ENCODE peak calls at places on chromosomes 3 and 15, in four cellular contexts. O is WTC11, N is K562, K is GM12878. M is an unnamed sample.

GRCh38 chr3:55951371-55951770 is 464.3 kb upstream of the WNT5A start:
- DNase-seq in O (no peak), N (no peak), K (no peak), M (no peak)

GRCh38 chr3:155963557-155963956 is 93.1 kb downstream of the GMPS start:
- DNase-seq in O (no peak), N (no peak), K (no peak), M (no peak)

GRCh38 chr15:85692873-85693272 is 101.9 kb downstream of the KLHL25 start:
- DNase-seq in O (no peak), N (no peak), K (peak), M (no peak)

GRCh38 chr3:46491089-46492070 is 6.4 kb upstream of the RTP3 start:
- DNase-seq in O (no peak), N (no peak), K (no peak), M (no peak)

GRCh38 chr15:67080118-67080899 is 14.9 kb downstream of the SMAD3 start:
- DNase-seq in O (no peak), N (no peak), K (no peak), M (no peak)

GRCh38 chr3:87145553-87145952 is 81.6 kb upstream of the CHMP2B start:
- DNase-seq in O (peak), N (no peak), K (no peak), M (peak)

GRCh38 chr3:151931171-151931570 is 57.7 kb downstream of the SUCNR1 start:
- DNase-seq in O (no peak), N (no peak), K (no peak), M (no peak)

GRCh38 chr15:27686376-27686775 is 412.7 kb downstream of the OCA2 start:
- DNase-seq in O (no peak), N (no peak), K (no peak), M (no peak)

GRCh38 chr3:123660900-123661299 is 76.0 kb upstream of the HACD2 start:
- DNase-seq in O (no peak), N (no peak), K (no peak), M (peak)

GRCh38 chr3:67783281-67784250 is 129.2 kb upstream of the SUCLG2 start:
- DNase-seq in O (no peak), N (no peak), K (no peak), M (no peak)

GRCh38 chr15:101114610-101115009 is 137.2 kb downstream of the CHSY1 start:
- DNase-seq in O (no peak), N (no peak), K (no peak), M (no peak)

GRCh38 chr3:73086071-73086494 is 24.6 kb downstream of the EBLN2 start:
- DNase-seq in O (peak), N (peak), K (no peak), M (peak)

GRCh38 chr15:70160267-70160666 is 62.5 kb upstream of the TLE3 start:
- DNase-seq in O (no peak), N (no peak), K (no peak), M (no peak)

GRCh38 chr3:45464336-45464809 is 76.0 kb downstream of the LARS2 start:
- DNase-seq in O (peak), N (peak), K (no peak), M (no peak)

GRCh38 chr3:169676925-169677537 is 13.5 kb upstream of the MECOM start:
- DNase-seq in O (no peak), N (no peak), K (no peak), M (no peak)

GRCh38 chr3:109152326-109152725 is 15.8 kb downstream of the C3orf85 start:
- DNase-seq in O (no peak), N (no peak), K (no peak), M (no peak)

GRCh38 chr3:109155828-109156227 is 19.3 kb downstream of the C3orf85 start:
- DNase-seq in O (no peak), N (no peak), K (no peak), M (no peak)

GRCh38 chr3:109149078-109149477 is 12.6 kb downstream of the C3orf85 start:
- DNase-seq in O (no peak), N (no peak), K (no peak), M (no peak)

DNA sequence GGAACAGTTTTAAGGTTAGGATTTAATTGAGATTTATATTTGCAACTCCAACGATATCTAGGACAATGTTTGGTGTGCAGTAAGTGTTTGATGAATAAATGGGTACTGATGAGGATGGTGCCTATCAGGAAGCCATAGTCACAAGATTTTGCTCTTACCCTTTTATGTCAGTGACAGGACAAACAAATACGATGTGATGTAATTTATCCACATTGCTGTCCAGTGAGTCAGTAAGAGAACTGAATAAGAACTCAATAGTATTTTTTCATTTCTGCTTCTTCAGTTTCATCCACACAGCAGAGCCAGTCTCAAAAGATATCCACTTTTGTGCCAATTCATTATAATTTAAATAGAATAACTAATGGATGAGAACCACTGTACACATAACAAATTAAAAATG is 18.5 kb downstream of the C3orf85 start:
- DNase-seq in O (no peak), N (no peak), K (no peak), M (no peak)
- TF ChIP-seq USF1 in O (no peak), N (no peak), K (no peak), M (no peak)

GRCh38 chr3:12369029-12369428 is 80.2 kb downstream of the PPARG start:
- DNase-seq in O (no peak), N (no peak), K (no peak), M (no peak)

GRCh38 chr3:12369598-12369997 is 80.7 kb downstream of the PPARG start:
- DNase-seq in O (no peak), N (no peak), K (no peak), M (no peak)

GRCh38 chr3:12371525-12372140 is 82.8 kb downstream of the PPARG start:
- DNase-seq in O (no peak), N (no peak), K (no peak), M (peak)

GRCh38 chr3:12372762-12373280 is 84.0 kb downstream of the PPARG start:
- DNase-seq in O (no peak), N (no peak), K (no peak), M (no peak)

GRCh38 chr3:12370758-12371157 is 81.9 kb downstream of the PPARG start:
- DNase-seq in O (no peak), N (no peak), K (no peak), M (peak)
- TF ChIP-seq USF1 in O (no peak), N (no peak), K (no peak), M (no peak)

DNA sequence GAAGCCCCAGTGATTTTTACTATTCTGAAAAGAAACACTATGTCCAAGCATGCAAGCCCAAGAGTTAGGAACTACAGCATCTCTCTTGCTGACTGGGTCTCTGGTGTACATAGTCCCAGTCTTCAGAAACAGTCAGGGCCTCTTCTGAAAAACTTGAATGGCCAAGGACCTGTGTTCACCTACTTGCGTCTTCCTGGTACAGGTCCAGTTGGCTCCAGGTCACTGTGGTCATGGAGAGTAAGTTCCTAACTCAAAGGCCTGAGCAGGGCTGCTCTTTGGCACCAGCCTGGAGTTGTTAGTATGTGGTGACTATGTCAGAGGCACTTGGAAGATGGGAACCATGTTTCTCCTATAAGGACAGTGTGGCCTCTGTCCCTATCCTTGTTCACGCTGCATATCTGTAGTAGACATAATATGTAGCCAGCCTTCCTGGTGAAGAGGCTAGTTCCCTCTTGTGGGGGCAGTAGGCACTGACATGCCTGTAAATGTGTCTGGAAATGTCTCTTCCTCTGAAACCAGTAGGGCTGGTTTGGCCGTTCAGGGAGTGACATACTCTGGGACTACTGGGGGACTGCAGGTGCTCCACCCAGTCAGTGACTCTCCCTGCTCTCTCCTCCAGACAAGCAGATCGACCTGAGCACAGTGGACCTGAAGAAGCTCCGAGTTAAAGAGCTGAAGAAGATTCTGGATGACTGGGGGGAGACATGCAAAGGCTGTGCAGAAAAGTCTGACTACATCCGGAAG is 2.6 kb upstream of the RBM15B start:
- DNase-seq in O (no peak), N (no peak), K (no peak), M (no peak)
- TF ChIP-seq USF1 in O (no peak), N (no peak), K (no peak), M (no peak)

DNA sequence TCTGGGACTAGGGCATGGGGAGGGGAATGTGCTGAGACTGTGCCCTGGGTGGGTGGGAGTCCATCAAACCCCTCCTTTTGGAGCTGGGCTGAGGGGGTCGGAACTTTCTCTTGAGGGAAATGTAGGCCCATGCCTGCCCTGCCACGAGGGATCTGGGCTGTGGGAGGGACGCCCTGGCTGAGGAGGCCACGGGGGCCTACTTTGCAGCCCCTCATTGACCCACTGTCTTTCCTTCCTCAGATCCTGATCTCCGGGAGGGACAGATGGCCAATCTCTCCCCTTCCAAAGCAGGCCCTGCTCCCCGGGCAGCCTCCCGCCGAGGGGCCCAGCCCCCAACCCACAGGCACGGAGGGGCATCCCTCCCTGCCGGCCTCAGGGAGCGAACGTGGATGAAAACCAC is 25.3 kb downstream of the LOXL1 start:
- DNase-seq in O (no peak), N (no peak), K (no peak), M (peak)
- TF ChIP-seq USF1 in O (no peak), N (no peak), K (no peak), M (no peak)

GRCh38 chr15:74314897-74315438 is 52.5 kb downstream of the CYP11A1 start:
- DNase-seq in O (no peak), N (peak), K (no peak), M (no peak)
- TF ChIP-seq USF1 in O (no peak), N (no peak), K (no peak), M (no peak)

DNA sequence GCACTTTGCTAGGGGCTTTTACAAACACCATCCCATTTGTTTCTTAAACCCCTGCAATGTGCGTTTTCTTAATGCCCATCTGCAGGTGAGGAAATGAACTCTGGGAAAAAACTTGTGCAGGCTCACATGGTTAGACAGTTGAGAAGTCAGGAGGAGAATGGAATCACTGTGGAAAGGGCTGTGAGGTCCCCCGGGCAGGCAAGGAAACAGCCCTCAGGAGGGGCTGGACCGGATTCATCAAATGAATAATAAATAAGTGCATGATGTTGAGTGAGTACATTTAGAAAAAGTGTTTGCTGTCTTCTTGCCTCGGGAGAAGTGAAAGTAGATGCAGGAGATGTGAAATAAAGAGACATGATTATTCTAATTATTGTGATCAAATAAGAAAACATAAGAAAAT is 76.6 kb downstream of the PGPEP1L start:
- DNase-seq in O (no peak), N (no peak), K (no peak), M (no peak)
- TF ChIP-seq USF1 in O (no peak), N (no peak), K (no peak), M (no peak)

M was measured in SK-N-SH.